ENCODE peak calls at places on chromosomes 7 and 10, in four cellular contexts. X is KG1, O is cerebellar cortex, E is GM04504. K is an unnamed sample.

GRCh38 chr10:68075550-68076004 is 494 bp upstream of the HERC4 start:
- DNase-seq in O (no peak), X (no peak), E (no peak), K (no peak)

GRCh38 chr10:117442521-117442920 is 67.3 kb upstream of the PDZD8 start:
- DNase-seq in E (no peak), O (no peak), X (no peak), K (peak)

GRCh38 chr10:77792155-77792554 is 134.4 kb downstream of the DLG5 start:
- DNase-seq in X (no peak), E (no peak), O (no peak), K (no peak)

GRCh38 chr10:119737827-119738226 is 12.0 kb downstream of the INPP5F start:
- DNase-seq in E (peak), O (no peak), X (no peak), K (peak)

GRCh38 chr10:117617664-117618063 is 75.1 kb downstream of the EMX2 start:
- DNase-seq in E (no peak), X (no peak), O (no peak), K (no peak)

GRCh38 chr7:17558135-17558534 is 259.7 kb downstream of the AHR start:
- DNase-seq in X (no peak), E (no peak), O (no peak), K (no peak)

GRCh38 chr10:116694927-116695268 is 47.5 kb downstream of the HSPA12A start:
- DNase-seq in X (no peak), O (no peak), E (no peak), K (no peak)

GRCh38 chr7:134514663-134515062 is 12.7 kb upstream of the AKR1B10 start:
- DNase-seq in O (peak), X (peak), E (peak), K (peak)

GRCh38 chr10:131960631-131961046 is 21.1 kb downstream of the BNIP3 start:
- DNase-seq in O (no peak), X (no peak), E (no peak), K (no peak)

GRCh38 chr7:105423987-105424386 is 35.3 kb upstream of the SRPK2 start:
- DNase-seq in E (no peak), X (no peak), O (no peak), K (no peak)

GRCh38 chr10:61458031-61458430 is 4.8 kb upstream of the TMEM26 start:
- DNase-seq in X (no peak), O (no peak), E (no peak), K (no peak)

GRCh38 chr10:71708301-71708703 is 11.3 kb downstream of the C10orf105 start:
- DNase-seq in E (no peak), O (peak), X (no peak), K (peak)

K was measured in AG08395.